ENCODE peak calls at places on chromosomes 6 and 20, in eight cellular contexts. W, B, U, E, P, S, K and G are unnamed samples.

GRCh38 chr6:99282479-99283062 is 66.9 kb downstream of the FAXC start:
- DNase-seq in E (no peak), U (no peak), P (peak), S (no peak), K (no peak), B (peak), W (peak), G (no peak)

GRCh38 chr6:53752856-53753255 is 41.9 kb upstream of the LRRC1 start:
- DNase-seq in W (no peak), P (no peak), E (no peak), K (no peak), S (no peak), U (no peak), B (peak), G (no peak)

GRCh38 chr6:26388014-26388413 is 5.1 kb downstream of the BTN2A2 start:
- DNase-seq in W (no peak), E (no peak), B (no peak), P (no peak), K (no peak), U (no peak), S (peak), G (no peak)

GRCh38 chr6:93317587-93317986 is 101.8 kb downstream of the EPHA7 start:
- DNase-seq in S (no peak), B (no peak), K (no peak), P (no peak), W (no peak), E (no peak), U (no peak), G (no peak)

GRCh38 chr20:10715035-10715434 is 41.2 kb upstream of the JAG1 start:
- DNase-seq in E (no peak), U (no peak), S (no peak), K (no peak), P (no peak), B (peak), W (no peak), G (no peak)

GRCh38 chr6:73131706-73132105 is 93.6 kb downstream of the KHDC1L start:
- DNase-seq in U (no peak), S (no peak), P (no peak), B (no peak), E (no peak), W (no peak), K (no peak), G (no peak)

GRCh38 chr6:150395388-150396009 is 26.7 kb downstream of the IYD start:
- DNase-seq in P (peak), S (peak), B (peak), W (peak), U (peak), E (no peak), K (peak), G (peak)

GRCh38 chr6:105680131-105680530 is 277.2 kb upstream of the PREP start:
- DNase-seq in K (no peak), B (no peak), U (no peak), E (no peak), W (no peak), S (no peak), P (no peak), G (no peak)

GRCh38 chr20:11716239-11716944 is 201.3 kb upstream of the BTBD3 start:
- DNase-seq in W (no peak), B (peak), U (no peak), P (peak), E (no peak), K (no peak), S (peak), G (no peak)

GRCh38 chr20:50379049-50379990 is 130.9 kb upstream of the PTPN1 start:
- DNase-seq in S (peak), P (no peak), K (no peak), E (peak), U (no peak), B (peak), W (no peak), G (no peak)

GRCh38 chr6:145814035-145814500 is 527 bp downstream of the FBXO30 start:
- DNase-seq in B (peak), S (peak), U (no peak), E (peak), P (no peak), K (no peak), W (no peak), G (no peak)

GRCh38 chr6:137102050-137102848 is 57.5 kb upstream of the IL20RA start:
- DNase-seq in W (peak), U (no peak), K (peak), E (no peak), P (no peak), B (no peak), S (no peak), G (peak)

GRCh38 chr6:26017567-26017966 is 55.0 kb downstream of the TRIM38 start:
- DNase-seq in P (no peak), S (peak), K (peak), U (peak), B (no peak), W (peak), E (peak), G (no peak)

GRCh38 chr6:81589465-81590313 is 162.8 kb downstream of the TENT5A start:
- DNase-seq in U (no peak), K (no peak), E (no peak), S (no peak), P (no peak), B (no peak), W (no peak), G (no peak)

GRCh38 chr6:109297719-109298118 is 84.5 kb downstream of the CD164 start:
- DNase-seq in E (no peak), K (no peak), P (no peak), U (no peak), W (no peak), B (no peak), S (no peak), G (no peak)

GRCh38 chr6:89432875-89433636 is at the start of gene ANKRD6:
- DNase-seq in W (peak), P (peak), E (peak), U (peak), B (no peak), S (peak), K (peak), G (peak)

GRCh38 chr20:63100401-63100925 is 93.7 kb upstream of the BHLHE23 start:
- DNase-seq in W (no peak), U (no peak), S (no peak), B (no peak), K (no peak), P (no peak), E (peak), G (no peak)

GRCh38 chr20:45041464-45042337 is 59.2 kb downstream of the KCNS1 start:
- DNase-seq in B (no peak), K (no peak), E (no peak), P (peak), S (peak), U (no peak), W (no peak), G (no peak)

GRCh38 chr6:39897699-39898098 is 36.6 kb downstream of the MOCS1 start:
- DNase-seq in B (no peak), K (no peak), W (no peak), U (no peak), E (no peak), S (no peak), P (no peak), G (no peak)

GRCh38 chr6:159170999-159171712 is 2.0 kb downstream of the FNDC1 start:
- DNase-seq in U (no peak), W (no peak), E (no peak), K (no peak), S (no peak), B (peak), P (no peak), G (no peak)

GRCh38 chr6:128950864-128951263 is 67.9 kb downstream of the LAMA2 start:
- DNase-seq in B (no peak), K (no peak), E (no peak), S (no peak), W (no peak), U (no peak), P (no peak), G (no peak)

GRCh38 chr6:40907198-40907701 is 131.8 kb downstream of the UNC5CL start:
- DNase-seq in W (no peak), K (no peak), E (no peak), B (peak), S (peak), U (no peak), P (no peak), G (no peak)

GRCh38 chr20:63846128-63846771 is 15.0 kb upstream of the ABHD16B start:
- DNase-seq in K (no peak), S (no peak), W (no peak), B (no peak), E (peak), U (no peak), P (no peak), G (no peak)

GRCh38 chr20:10853176-10853575 is 179.4 kb upstream of the JAG1 start:
- DNase-seq in P (no peak), E (no peak), K (no peak), U (no peak), W (no peak), B (no peak), S (no peak), G (no peak)

GRCh38 chr6:6775074-6775473 is 186.6 kb downstream of the LY86 start:
- DNase-seq in W (no peak), U (no peak), K (no peak), P (no peak), E (no peak), S (no peak), B (no peak), G (no peak)

GRCh38 chr20:16518068-16518783 is 55.0 kb downstream of the KIF16B start:
- DNase-seq in B (peak), U (peak), P (peak), S (peak), K (no peak), E (no peak), W (peak), G (peak)

GRCh38 chr20:63696311-63696627 is 183 bp upstream of the TNFRSF6B start:
- DNase-seq in B (no peak), K (peak), P (peak), W (no peak), U (peak), E (no peak), S (no peak), G (no peak)

GRCh38 chr20:11502051-11502450 is 415.6 kb upstream of the BTBD3 start:
- DNase-seq in P (no peak), U (no peak), K (no peak), S (no peak), W (no peak), B (peak), E (no peak), G (no peak)

GRCh38 chr20:38472513-38473352 is at the start of gene RALGAPB:
- DNase-seq in P (peak), S (peak), E (peak), W (peak), K (peak), U (peak), B (peak), G (peak)
- TF ChIP-seq CTCF in P (peak), S (peak), E (peak), W (no peak), K (no peak), U (peak), B (peak), G (peak)

GRCh38 chr6:46207174-46207573 is 36.4 kb upstream of the ENPP5 start:
- DNase-seq in S (no peak), P (no peak), W (no peak), E (no peak), B (no peak), U (no peak), K (no peak), G (no peak)
- TF ChIP-seq CTCF in S (no peak), P (no peak), W (no peak), E (no peak), B (no peak), U (no peak), K (no peak), G (peak)

GRCh38 chr6:8707956-8708772 is 272.8 kb upstream of the SLC35B3 start:
- DNase-seq in S (peak), U (no peak), P (peak), K (no peak), W (peak), E (no peak), B (peak), G (no peak)
- TF ChIP-seq CTCF in S (no peak), U (no peak), P (peak), K (no peak), W (peak), E (peak), B (peak), G (peak)

GRCh38 chr6:56772737-56773184 is 130.1 kb upstream of the DST start:
- DNase-seq in U (no peak), B (peak), K (no peak), S (peak), P (no peak), E (peak), W (no peak), G (no peak)
- TF ChIP-seq CTCF in U (no peak), B (no peak), K (no peak), S (no peak), P (peak), E (no peak), W (no peak), G (no peak)

DNA sequence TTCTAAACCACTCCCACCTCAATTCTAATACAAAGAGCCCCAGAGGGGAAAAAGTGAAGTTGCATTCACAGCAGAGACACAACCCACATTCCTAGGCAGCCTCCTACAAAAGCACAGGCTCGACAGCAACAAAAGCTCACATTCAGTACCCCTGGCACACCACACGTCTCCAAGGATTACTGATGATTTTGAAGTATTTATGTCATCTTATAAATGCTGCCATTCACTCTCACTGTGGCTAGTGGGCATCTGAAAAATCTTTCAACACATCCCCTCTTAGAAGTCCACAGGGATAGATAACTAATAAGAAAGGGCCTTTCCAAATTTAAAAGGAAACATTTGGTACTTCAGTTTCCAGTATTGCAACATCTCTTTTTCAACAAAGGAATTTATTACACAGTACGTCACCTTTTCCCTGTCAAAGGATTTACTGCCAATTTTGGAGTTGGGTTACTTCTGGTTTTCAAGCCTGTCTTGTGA is 146.7 kb downstream of the TASP1 start:
- DNase-seq in S (peak), B (peak), P (no peak), K (no peak), W (no peak), E (no peak), U (no peak), G (no peak)
- TF ChIP-seq CTCF in S (no peak), B (peak), P (no peak), K (no peak), W (no peak), E (no peak), U (no peak), G (no peak)

GRCh38 chr6:131807644-131808459 is at the start of gene ENPP1:
- DNase-seq in B (no peak), W (peak), E (peak), P (peak), S (peak), U (peak), K (peak), G (peak)
- TF ChIP-seq CTCF in B (peak), W (no peak), E (peak), P (no peak), S (peak), U (no peak), K (no peak), G (no peak)

DNA sequence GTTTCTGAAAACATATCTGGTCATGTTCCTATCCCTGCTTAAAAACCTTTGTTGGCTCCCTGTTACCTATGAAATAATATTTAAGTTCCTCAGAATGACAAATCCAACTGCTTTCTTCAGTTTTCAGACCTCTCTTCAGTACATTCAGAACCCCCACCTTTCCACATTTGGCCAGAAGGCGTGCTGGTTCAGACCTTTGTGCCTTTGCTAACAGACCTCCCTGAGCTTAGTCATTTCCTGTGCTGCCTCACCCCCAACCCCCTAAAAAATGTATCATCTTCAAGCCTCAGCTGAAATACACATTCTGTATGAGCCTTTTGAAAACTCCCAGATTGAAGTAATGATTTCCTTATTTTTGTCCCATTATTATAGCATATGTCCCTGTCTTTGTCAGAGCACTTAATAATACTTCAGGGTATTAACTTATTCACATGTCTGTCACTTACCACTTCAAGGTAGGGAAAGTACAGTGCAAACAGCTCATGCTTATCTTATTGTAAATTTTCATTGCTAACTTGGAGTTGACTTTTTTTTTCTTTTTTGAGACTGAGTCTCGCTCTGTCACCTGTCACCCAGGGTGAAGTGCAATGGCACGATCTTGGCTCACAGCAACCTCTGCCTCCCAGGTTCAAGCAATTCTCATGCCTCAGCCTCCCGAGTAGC is 19.7 kb downstream of the FAM217A start:
- DNase-seq in B (peak), S (peak), U (no peak), P (no peak), W (no peak), K (no peak), E (no peak), G (no peak)
- TF ChIP-seq CTCF in B (peak), S (no peak), U (no peak), P (no peak), W (no peak), K (no peak), E (no peak), G (no peak)

GRCh38 chr20:32527052-32527446 is 58.1 kb downstream of the NOL4L start:
- DNase-seq in W (no peak), B (no peak), K (no peak), U (no peak), S (no peak), P (no peak), E (no peak), G (no peak)

GRCh38 chr20:32526125-32526524 is 59.0 kb downstream of the NOL4L start:
- DNase-seq in S (no peak), P (no peak), K (no peak), W (no peak), E (no peak), B (no peak), U (no peak), G (no peak)

GRCh38 chr20:32528291-32528891 is 56.7 kb downstream of the NOL4L start:
- DNase-seq in U (no peak), W (no peak), P (no peak), S (no peak), K (no peak), B (no peak), E (no peak), G (no peak)

GRCh38 chr20:32526561-32526960 is 58.6 kb downstream of the NOL4L start:
- DNase-seq in E (no peak), S (no peak), B (no peak), K (no peak), W (no peak), P (no peak), U (no peak), G (no peak)

DNA sequence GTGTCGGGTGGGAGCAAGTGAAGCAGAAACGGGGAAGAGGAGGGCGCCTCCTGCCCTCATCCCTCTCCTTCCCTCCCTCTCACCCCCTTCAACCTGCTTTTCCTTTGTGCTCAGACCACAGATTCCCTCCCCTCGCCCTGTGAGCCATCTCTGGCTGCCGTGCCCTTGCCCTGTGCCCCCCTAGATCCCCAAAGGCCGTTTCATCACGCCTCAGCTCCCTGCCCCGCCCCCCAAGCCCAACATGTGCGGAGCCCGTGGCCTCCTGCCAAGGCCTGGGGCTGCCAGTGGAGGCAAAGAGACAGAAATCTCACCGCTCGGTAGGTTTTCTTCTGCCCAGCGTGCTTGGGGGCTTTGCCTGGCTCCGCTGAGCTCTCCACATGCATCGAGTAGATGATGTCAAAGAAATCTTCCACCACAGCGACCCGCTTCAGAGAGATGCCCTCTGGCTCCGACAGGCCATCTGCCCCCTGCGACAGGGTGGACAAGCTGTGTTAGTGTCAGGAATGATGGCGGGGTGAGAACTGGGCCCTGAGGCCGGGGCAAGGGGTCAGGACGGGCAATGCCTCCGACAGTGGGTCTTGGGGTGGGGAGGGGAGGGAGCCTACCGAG is 57.6 kb downstream of the NOL4L start:
- DNase-seq in E (no peak), U (no peak), S (no peak), B (no peak), P (no peak), K (no peak), W (no peak), G (no peak)
- TF ChIP-seq CTCF in E (no peak), U (no peak), S (no peak), B (no peak), P (no peak), K (no peak), W (no peak), G (no peak)

GRCh38 chr6:2746557-2747061 is 4.1 kb downstream of the MYLK4 start:
- DNase-seq in K (no peak), B (peak), W (no peak), E (no peak), U (no peak), S (no peak), P (no peak), G (no peak)

GRCh38 chr6:2743280-2744205 is 7.2 kb downstream of the MYLK4 start:
- DNase-seq in U (no peak), B (no peak), S (no peak), E (no peak), W (no peak), P (no peak), K (no peak), G (no peak)

GRCh38 chr6:2744778-2745177 is 5.9 kb downstream of the MYLK4 start:
- DNase-seq in W (no peak), K (no peak), S (no peak), E (no peak), U (no peak), P (no peak), B (no peak), G (no peak)

GRCh38 chr6:2745246-2745645 is 5.5 kb downstream of the MYLK4 start:
- DNase-seq in B (no peak), P (no peak), S (no peak), K (no peak), W (no peak), E (no peak), U (no peak), G (no peak)

GRCh38 chr6:2744206-2744771 is 6.4 kb downstream of the MYLK4 start:
- DNase-seq in E (no peak), S (no peak), U (no peak), P (no peak), K (no peak), B (no peak), W (no peak), G (no peak)
- TF ChIP-seq CTCF in E (peak), S (peak), U (no peak), P (peak), K (no peak), B (peak), W (no peak), G (no peak)

GRCh38 chr6:32885698-32886286 is 31.8 kb downstream of the PSMB9 start:
- DNase-seq in W (peak), U (peak), P (peak), E (no peak), S (no peak), B (peak), K (no peak), G (peak)
- TF ChIP-seq CTCF in W (peak), U (no peak), P (peak), E (peak), S (peak), B (peak), K (peak), G (peak)